ENCODE peak calls at places on chromosomes 16 and 17, in ten cellular contexts. D is SHP77; B is caudate nucleus; C is CD8-positive, alpha-beta memory T cell; Q is memory B cell; O is H54; E is dermis blood vessel endothelial cell; A is ACHN; X is DMS153; S is cardiac muscle cell. G is an unnamed sample.

GRCh38 chr17:63290784-63291183 is 155.3 kb downstream of the CYB561 start:
- DNase-seq in D (no peak), B (no peak), C (no peak), Q (no peak), O (no peak), E (no peak), A (no peak), X (peak; percentile 53), S (no peak), G (no peak)

GRCh38 chr17:50556803-50557202 is 3.7 kb upstream of the CACNA1G start:
- DNase-seq in D (peak; percentile 84), B (no peak), C (no peak), Q (no peak), O (no peak), E (no peak), A (no peak), X (peak; percentile 52), S (no peak), G (no peak)

GRCh38 chr17:16997514-16998429 is 25.9 kb upstream of the TNFRSF13B start:
- DNase-seq in D (no peak), B (no peak), C (no peak), Q (no peak), O (no peak), E (no peak), A (no peak), X (no peak), S (no peak), G (no peak)

GRCh38 chr17:14372905-14373559 is 72.2 kb downstream of the HS3ST3B1 start:
- DNase-seq in D (no peak), B (no peak), C (no peak), Q (no peak), O (no peak), E (no peak), A (no peak), X (no peak), S (no peak), G (no peak)

GRCh38 chr17:1620486-1620885 is 8.1 kb downstream of the SLC43A2 start:
- DNase-seq in D (no peak), B (no peak), C (no peak), Q (no peak), O (no peak), E (no peak), A (no peak), X (no peak), S (no peak), G (no peak)

GRCh38 chr16:252366-253337 is 18.0 kb downstream of the FAM234A start:
- DNase-seq in D (no peak), B (no peak), C (no peak), Q (no peak), O (no peak), E (peak; percentile 32), A (no peak), X (no peak), S (peak; percentile 34), G (no peak)

GRCh38 chr16:28182183-28182582 is 29.6 kb downstream of the XPO6 start:
- DNase-seq in D (no peak), B (no peak), C (no peak), Q (no peak), O (no peak), E (no peak), A (peak; percentile 51), X (no peak), S (no peak), G (no peak)

GRCh38 chr16:17154981-17155380 is 315.8 kb downstream of the XYLT1 start:
- DNase-seq in D (no peak), B (no peak), C (no peak), Q (no peak), O (no peak), E (no peak), A (no peak), X (no peak), S (no peak), G (no peak)

GRCh38 chr17:4485676-4486646 is 12.7 kb upstream of the SPNS2 start:
- DNase-seq in D (no peak), B (no peak), C (peak; percentile 63), Q (no peak), O (no peak), E (peak; percentile 38), A (no peak), X (no peak), S (no peak), G (no peak)

GRCh38 chr17:82216301-82217119 is 3.9 kb upstream of the CCDC57 start:
- DNase-seq in D (no peak), B (no peak), C (peak; percentile 62), Q (peak; percentile 71), O (peak; percentile 77), E (peak; percentile 57), A (peak; percentile 61), X (no peak), S (peak; percentile 87), G (no peak)

GRCh38 chr16:71499775-71500364 is 10.7 kb upstream of the ZNF19 start:
- DNase-seq in D (peak; percentile 61), B (peak; percentile 8), C (peak; percentile 54), Q (peak; percentile 58), O (no peak), E (peak; percentile 78), A (peak; percentile 72), X (no peak), S (peak; percentile 77), G (peak; percentile 23)

GRCh38 chr17:3894927-3895343 is 2.1 kb upstream of the CAMKK1 start:
- DNase-seq in D (no peak), B (no peak), C (no peak), Q (no peak), O (peak; percentile 53), E (peak; percentile 71), A (no peak), X (no peak), S (peak; percentile 37), G (no peak)

GRCh38 chr17:21171309-21171922 is 42.5 kb downstream of the TMEM11 start:
- DNase-seq in D (no peak), B (no peak), C (no peak), Q (no peak), O (no peak), E (no peak), A (no peak), X (no peak), S (no peak), G (no peak)

GRCh38 chr16:11783319-11784047 is 13.6 kb downstream of the ZC3H7A start:
- DNase-seq in D (no peak), B (no peak), C (peak; percentile 68), Q (peak; percentile 44), O (no peak), E (peak; percentile 86), A (peak; percentile 76), X (peak; percentile 9), S (peak; percentile 67), G (no peak)

GRCh38 chr16:361872-362701 is 8.3 kb downstream of the MRPL28 start:
- DNase-seq in D (peak; percentile 77), B (no peak), C (peak; percentile 81), Q (peak; percentile 56), O (peak; percentile 98), E (peak; percentile 89), A (peak; percentile 92), X (peak; percentile 76), S (peak; percentile 83), G (peak; percentile 85)

GRCh38 chr16:86018487-86018886 is 119.5 kb downstream of the IRF8 start:
- DNase-seq in D (no peak), B (no peak), C (no peak), Q (peak; percentile 41), O (no peak), E (peak; percentile 20), A (no peak), X (no peak), S (peak; percentile 65), G (no peak)

GRCh38 chr16:72317378-72317777 is 145.4 kb upstream of the PMFBP1 start:
- DNase-seq in D (no peak), B (no peak), C (no peak), Q (no peak), O (no peak), E (no peak), A (no peak), X (no peak), S (peak; percentile 80), G (no peak)

GRCh38 chr16:83513006-83513755 is 294.6 kb upstream of the HSBP1 start:
- DNase-seq in D (no peak), B (no peak), C (no peak), Q (no peak), O (peak; percentile 71), E (peak; percentile 10), A (peak; percentile 72), X (no peak), S (peak; percentile 42), G (no peak)

GRCh38 chr17:33686171-33686570 is 393.1 kb upstream of the ASIC2 start:
- DNase-seq in D (no peak), B (no peak), C (no peak), Q (no peak), O (peak; percentile 37), E (no peak), A (peak; percentile 11), X (no peak), S (no peak), G (peak; percentile 15)

GRCh38 chr17:42055496-42055895 is 5.1 kb upstream of the C17orf113 start:
- DNase-seq in D (no peak), B (no peak), C (no peak), Q (no peak), O (peak; percentile 54), E (no peak), A (no peak), X (no peak), S (no peak), G (no peak)

GRCh38 chr17:48547839-48548686 is 3.2 kb upstream of the HOXB2 start:
- DNase-seq in D (no peak), B (no peak), C (no peak), Q (no peak), O (no peak), E (no peak), A (no peak), X (no peak), S (peak; percentile 70), G (peak; percentile 46)

GRCh38 chr16:28210979-28211505 is 723 bp downstream of the XPO6 start:
- DNase-seq in D (peak; percentile 38), B (peak; percentile 29), C (peak; percentile 69), Q (peak; percentile 41), O (peak; percentile 77), E (peak; percentile 81), A (peak; percentile 82), X (no peak), S (peak; percentile 72), G (peak; percentile 13)

GRCh38 chr17:77437017-77437416 is 296.2 kb downstream of the SEC14L1 start:
- DNase-seq in D (no peak), B (no peak), C (no peak), Q (no peak), O (no peak), E (no peak), A (peak; percentile 21), X (no peak), S (peak; percentile 93), G (no peak)

GRCh38 chr17:45907720-45908395 is 13.5 kb downstream of the MAPT start:
- DNase-seq in D (no peak), B (no peak), C (no peak), Q (no peak), O (no peak), E (no peak), A (no peak), X (no peak), S (no peak), G (no peak)

GRCh38 chr17:81487487-81488275 is 24.9 kb downstream of the ACTG1 start:
- DNase-seq in D (peak; percentile 64), B (peak; percentile 64), C (peak; percentile 80), Q (peak; percentile 62), O (peak; percentile 90), E (peak; percentile 83), A (peak; percentile 86), X (peak; percentile 59), S (peak; percentile 79), G (peak; percentile 69)

GRCh38 chr17:82545071-82545462 is 25.5 kb downstream of the FOXK2 start:
- DNase-seq in D (no peak), B (no peak), C (no peak), Q (no peak), O (no peak), E (no peak), A (no peak), X (no peak), S (peak; percentile 19), G (no peak)

GRCh38 chr17:12900474-12900873 is 111.2 kb downstream of the ARHGAP44 start:
- DNase-seq in D (no peak), B (no peak), C (no peak), Q (no peak), O (no peak), E (no peak), A (no peak), X (no peak), S (no peak), G (no peak)

GRCh38 chr16:83615981-83616380 is 191.8 kb upstream of the HSBP1 start:
- DNase-seq in D (no peak), B (no peak), C (no peak), Q (no peak), O (no peak), E (no peak), A (no peak), X (no peak), S (no peak), G (no peak)